ENCODE peak calls at places on chromosomes 6 and 20, in seven cellular contexts. One of them, this sample, is unnamed.

GRCh38 chr6:163588211-163588919 is 173.8 kb downstream of the QKI start:
- DNase-seq in fibroblast of the aortic adventitia: no peak
- DNase-seq in NCI-H82: no peak
- DNase-seq in activated CD4-positive, alpha-beta T cell treated with anti-CD3 and anti-CD28 coated beads, Interleukin-2, amount 50 U/mL, for 24 hours: no peak
- DNase-seq in neural crest cell: no peak
- DNase-seq in DMS153: no peak
- DNase-seq in T follicular helper cell: no peak
- DNase-seq in this sample: peak

GRCh38 chr20:13265941-13266340 is 44.9 kb downstream of the ISM1 start:
- DNase-seq in T follicular helper cell: no peak
- DNase-seq in DMS153: no peak
- DNase-seq in activated CD4-positive, alpha-beta T cell treated with anti-CD3 and anti-CD28 coated beads, Interleukin-2, amount 50 U/mL, for 24 hours: no peak
- DNase-seq in neural crest cell: no peak
- DNase-seq in NCI-H82: peak
- DNase-seq in fibroblast of the aortic adventitia: no peak
- DNase-seq in this sample: no peak

GRCh38 chr6:147322299-147323162 is 118.3 kb downstream of the STXBP5 start:
- DNase-seq in NCI-H82: no peak
- DNase-seq in activated CD4-positive, alpha-beta T cell treated with anti-CD3 and anti-CD28 coated beads, Interleukin-2, amount 50 U/mL, for 24 hours: no peak
- DNase-seq in T follicular helper cell: no peak
- DNase-seq in neural crest cell: no peak
- DNase-seq in fibroblast of the aortic adventitia: peak
- DNase-seq in DMS153: no peak
- DNase-seq in this sample: no peak

GRCh38 chr20:63290677-63291472 is 2.1 kb upstream of the COL20A1 start:
- DNase-seq in NCI-H82: peak
- DNase-seq in DMS153: no peak
- DNase-seq in fibroblast of the aortic adventitia: peak
- DNase-seq in neural crest cell: peak
- DNase-seq in T follicular helper cell: peak
- DNase-seq in activated CD4-positive, alpha-beta T cell treated with anti-CD3 and anti-CD28 coated beads, Interleukin-2, amount 50 U/mL, for 24 hours: peak
- DNase-seq in this sample: peak

GRCh38 chr6:53302678-53303360 is 45.9 kb downstream of the ELOVL5 start:
- DNase-seq in activated CD4-positive, alpha-beta T cell treated with anti-CD3 and anti-CD28 coated beads, Interleukin-2, amount 50 U/mL, for 24 hours: no peak
- DNase-seq in DMS153: no peak
- DNase-seq in neural crest cell: no peak
- DNase-seq in T follicular helper cell: peak
- DNase-seq in fibroblast of the aortic adventitia: peak
- DNase-seq in NCI-H82: no peak
- DNase-seq in this sample: no peak

GRCh38 chr6:7587631-7588100 is 2.3 kb upstream of the SNRNP48 start:
- DNase-seq in activated CD4-positive, alpha-beta T cell treated with anti-CD3 and anti-CD28 coated beads, Interleukin-2, amount 50 U/mL, for 24 hours: no peak
- DNase-seq in NCI-H82: peak
- DNase-seq in T follicular helper cell: no peak
- DNase-seq in DMS153: no peak
- DNase-seq in fibroblast of the aortic adventitia: peak
- DNase-seq in neural crest cell: no peak
- DNase-seq in this sample: no peak

GRCh38 chr20:57891067-57891466 is 181.3 kb upstream of the PMEPA1 start:
- DNase-seq in T follicular helper cell: no peak
- DNase-seq in neural crest cell: no peak
- DNase-seq in activated CD4-positive, alpha-beta T cell treated with anti-CD3 and anti-CD28 coated beads, Interleukin-2, amount 50 U/mL, for 24 hours: no peak
- DNase-seq in NCI-H82: no peak
- DNase-seq in DMS153: no peak
- DNase-seq in fibroblast of the aortic adventitia: no peak
- DNase-seq in this sample: peak

GRCh38 chr6:14706378-14706929 is 539.4 kb upstream of the JARID2 start:
- DNase-seq in fibroblast of the aortic adventitia: peak
- DNase-seq in neural crest cell: no peak
- DNase-seq in NCI-H82: no peak
- DNase-seq in DMS153: no peak
- DNase-seq in T follicular helper cell: peak
- DNase-seq in activated CD4-positive, alpha-beta T cell treated with anti-CD3 and anti-CD28 coated beads, Interleukin-2, amount 50 U/mL, for 24 hours: peak
- DNase-seq in this sample: no peak

GRCh38 chr6:73452107-73452461 is at the start of gene CGAS:
- DNase-seq in activated CD4-positive, alpha-beta T cell treated with anti-CD3 and anti-CD28 coated beads, Interleukin-2, amount 50 U/mL, for 24 hours: peak
- DNase-seq in T follicular helper cell: peak
- DNase-seq in NCI-H82: no peak
- DNase-seq in fibroblast of the aortic adventitia: peak
- DNase-seq in DMS153: peak
- DNase-seq in neural crest cell: no peak
- DNase-seq in this sample: no peak

GRCh38 chr20:42886046-42886445 is 303.7 kb downstream of the PTPRT start:
- DNase-seq in activated CD4-positive, alpha-beta T cell treated with anti-CD3 and anti-CD28 coated beads, Interleukin-2, amount 50 U/mL, for 24 hours: no peak
- DNase-seq in NCI-H82: no peak
- DNase-seq in fibroblast of the aortic adventitia: no peak
- DNase-seq in DMS153: no peak
- DNase-seq in T follicular helper cell: no peak
- DNase-seq in neural crest cell: no peak
- DNase-seq in this sample: no peak